ENCODE peak calls at places on chromosomes 11 and 22, in seven cellular contexts. One of them, this sample, is unnamed.

GRCh38 chr11:114098927-114099326 is 39.4 kb downstream of the ZBTB16 start:
- ATAC-seq in pancreas: peak; percentile 92
- ATAC-seq in natural killer cell: peak; percentile 42
- ATAC-seq in naive thymus-derived CD4-positive, alpha-beta T cell: no peak
- ATAC-seq in left lung: no peak
- ATAC-seq in A549: no peak
- ATAC-seq in Right ventricle myocardium inferior: no peak
- ATAC-seq in this sample: no peak

GRCh38 chr22:31736458-31736857 is 13.5 kb downstream of the PRR14L start:
- ATAC-seq in pancreas: no peak
- ATAC-seq in natural killer cell: no peak
- ATAC-seq in naive thymus-derived CD4-positive, alpha-beta T cell: no peak
- ATAC-seq in left lung: no peak
- ATAC-seq in A549: no peak
- ATAC-seq in Right ventricle myocardium inferior: no peak
- ATAC-seq in this sample: no peak

GRCh38 chr11:96337541-96338530 is 5.2 kb downstream of the MAML2 start:
- ATAC-seq in pancreas: no peak
- ATAC-seq in natural killer cell: no peak
- ATAC-seq in naive thymus-derived CD4-positive, alpha-beta T cell: peak; percentile 32
- ATAC-seq in left lung: peak; percentile 43
- ATAC-seq in A549: no peak
- ATAC-seq in Right ventricle myocardium inferior: no peak
- ATAC-seq in this sample: peak; percentile 49

GRCh38 chr22:43147821-43148220 is 3.5 kb upstream of the TSPO start:
- ATAC-seq in pancreas: no peak
- ATAC-seq in natural killer cell: no peak
- ATAC-seq in naive thymus-derived CD4-positive, alpha-beta T cell: no peak
- ATAC-seq in left lung: no peak
- ATAC-seq in A549: no peak
- ATAC-seq in Right ventricle myocardium inferior: no peak
- ATAC-seq in this sample: no peak

GRCh38 chr22:28346308-28346707 is 333.3 kb downstream of the TTC28 start:
- ATAC-seq in pancreas: no peak
- ATAC-seq in natural killer cell: no peak
- ATAC-seq in naive thymus-derived CD4-positive, alpha-beta T cell: no peak
- ATAC-seq in left lung: no peak
- ATAC-seq in A549: no peak
- ATAC-seq in Right ventricle myocardium inferior: peak; percentile 72
- ATAC-seq in this sample: no peak

GRCh38 chr11:63613517-63614135 is 607 bp downstream of the PLAAT3 start:
- ATAC-seq in pancreas: peak; percentile 60
- ATAC-seq in natural killer cell: peak; percentile 67
- ATAC-seq in naive thymus-derived CD4-positive, alpha-beta T cell: peak; percentile 75
- ATAC-seq in left lung: peak; percentile 65
- ATAC-seq in A549: peak; percentile 64
- ATAC-seq in Right ventricle myocardium inferior: peak; percentile 57
- ATAC-seq in this sample: peak; percentile 47

GRCh38 chr11:10326080-10326964 is 21.4 kb downstream of the ADM start:
- ATAC-seq in pancreas: peak; percentile 82
- ATAC-seq in natural killer cell: no peak
- ATAC-seq in naive thymus-derived CD4-positive, alpha-beta T cell: no peak
- ATAC-seq in left lung: peak; percentile 6
- ATAC-seq in A549: no peak
- ATAC-seq in Right ventricle myocardium inferior: peak; percentile 32
- ATAC-seq in this sample: no peak

GRCh38 chr11:73393011-73393380 is 16.8 kb downstream of the RELT start:
- ATAC-seq in pancreas: no peak
- ATAC-seq in natural killer cell: no peak
- ATAC-seq in naive thymus-derived CD4-positive, alpha-beta T cell: no peak
- ATAC-seq in left lung: no peak
- ATAC-seq in A549: peak; percentile 1
- ATAC-seq in Right ventricle myocardium inferior: no peak
- ATAC-seq in this sample: peak; percentile 15

GRCh38 chr22:44211946-44212930 is 31.5 kb downstream of the PARVG start:
- ATAC-seq in pancreas: no peak
- ATAC-seq in natural killer cell: no peak
- ATAC-seq in naive thymus-derived CD4-positive, alpha-beta T cell: no peak
- ATAC-seq in left lung: no peak
- ATAC-seq in A549: no peak
- ATAC-seq in Right ventricle myocardium inferior: no peak
- ATAC-seq in this sample: no peak

GRCh38 chr11:477042-477715 is 27.1 kb downstream of the PTDSS2 start:
- ATAC-seq in pancreas: no peak
- ATAC-seq in natural killer cell: no peak
- ATAC-seq in naive thymus-derived CD4-positive, alpha-beta T cell: no peak
- ATAC-seq in left lung: no peak
- ATAC-seq in A549: no peak
- ATAC-seq in Right ventricle myocardium inferior: no peak
- ATAC-seq in this sample: no peak

GRCh38 chr11:108496643-108497256 is 1.4 kb downstream of the POGLUT3 start:
- ATAC-seq in pancreas: no peak
- ATAC-seq in natural killer cell: no peak
- ATAC-seq in naive thymus-derived CD4-positive, alpha-beta T cell: no peak
- ATAC-seq in left lung: no peak
- ATAC-seq in A549: no peak
- ATAC-seq in Right ventricle myocardium inferior: no peak
- ATAC-seq in this sample: no peak

GRCh38 chr11:72840780-72841179 is 26.6 kb downstream of the ATG16L2 start:
- ATAC-seq in pancreas: no peak
- ATAC-seq in natural killer cell: no peak
- ATAC-seq in naive thymus-derived CD4-positive, alpha-beta T cell: no peak
- ATAC-seq in left lung: no peak
- ATAC-seq in A549: no peak
- ATAC-seq in Right ventricle myocardium inferior: no peak
- ATAC-seq in this sample: no peak

GRCh38 chr22:49116021-49116420 is 711.7 kb downstream of the BRD1 start:
- ATAC-seq in pancreas: no peak
- ATAC-seq in natural killer cell: no peak
- ATAC-seq in naive thymus-derived CD4-positive, alpha-beta T cell: no peak
- ATAC-seq in left lung: no peak
- ATAC-seq in A549: no peak
- ATAC-seq in Right ventricle myocardium inferior: no peak
- ATAC-seq in this sample: no peak

GRCh38 chr11:83024270-83024854 is 47.3 kb downstream of the RAB30 start:
- ATAC-seq in pancreas: no peak
- ATAC-seq in natural killer cell: no peak
- ATAC-seq in naive thymus-derived CD4-positive, alpha-beta T cell: no peak
- ATAC-seq in left lung: no peak
- ATAC-seq in A549: no peak
- ATAC-seq in Right ventricle myocardium inferior: no peak
- ATAC-seq in this sample: no peak

GRCh38 chr11:2156416-2157182 is 4.4 kb downstream of the INS start:
- ATAC-seq in pancreas: peak; percentile 57
- ATAC-seq in natural killer cell: peak; percentile 47
- ATAC-seq in naive thymus-derived CD4-positive, alpha-beta T cell: peak; percentile 31
- ATAC-seq in left lung: peak; percentile 70
- ATAC-seq in A549: peak; percentile 54
- ATAC-seq in Right ventricle myocardium inferior: peak; percentile 54
- ATAC-seq in this sample: no peak

GRCh38 chr11:128708660-128709059 is 14.8 kb downstream of the FLI1 start:
- ATAC-seq in pancreas: no peak
- ATAC-seq in natural killer cell: no peak
- ATAC-seq in naive thymus-derived CD4-positive, alpha-beta T cell: no peak
- ATAC-seq in left lung: no peak
- ATAC-seq in A549: no peak
- ATAC-seq in Right ventricle myocardium inferior: no peak
- ATAC-seq in this sample: no peak